ENCODE peak calls at places on chromosome 17, in five cellular contexts. V is MM.1S, L is PC-3, I is neural progenitor cell, O is HCT116. U is an unnamed sample.

GRCh38 chr17:17750881-17751280 is 69.6 kb downstream of the RAI1 start:
- DNase-seq in I (no peak), V (no peak), L (no peak), O (no peak), U (no peak)

GRCh38 chr17:74147436-74147835 is 56.0 kb upstream of the RPL38 start:
- DNase-seq in O (no peak), L (no peak), V (no peak), I (no peak), U (no peak)

GRCh38 chr17:55607736-55608341 is 96.6 kb upstream of the SMIM36 start:
- DNase-seq in V (no peak), I (no peak), O (no peak), L (peak), U (peak)

GRCh38 chr17:1482686-1483445 is 9.6 kb downstream of the MYO1C start:
- DNase-seq in O (no peak), L (no peak), V (no peak), I (no peak), U (no peak)

GRCh38 chr17:63780507-63780906 is 6.5 kb downstream of the DDX42 start:
- DNase-seq in L (peak), V (no peak), I (no peak), O (peak), U (peak)

GRCh38 chr17:29292992-29293889 is 707 bp downstream of the NUFIP2 start:
- DNase-seq in O (no peak), L (peak), I (peak), V (peak), U (peak)

GRCh38 chr17:64270885-64271284 is 7.8 kb upstream of the TEX2 start:
- DNase-seq in O (no peak), L (no peak), V (peak), I (no peak), U (no peak)

GRCh38 chr17:44102845-44103622 is 20.4 kb downstream of the HDAC5 start:
- DNase-seq in V (no peak), L (no peak), I (no peak), O (no peak), U (no peak)

GRCh38 chr17:16989953-16990860 is 18.3 kb upstream of the TNFRSF13B start:
- DNase-seq in L (peak), O (no peak), V (peak), I (no peak), U (peak)

GRCh38 chr17:29617125-29617480 is 5.6 kb downstream of the CORO6 start:
- DNase-seq in L (peak), O (peak), V (peak), I (peak), U (peak)

GRCh38 chr17:50166518-50167181 is 845 bp downstream of the SGCA start:
- DNase-seq in V (no peak), O (no peak), I (no peak), L (no peak), U (no peak)
- H3K9ac ChIP-seq in V (no peak), O (no peak), I (no peak), L (no peak), U (no peak)

GRCh38 chr17:11943759-11944347 is 53.4 kb downstream of the ZNF18 start:
- DNase-seq in L (no peak), I (no peak), V (no peak), O (no peak), U (no peak)
- TF ChIP-seq EZH2phosphoT487 in L (no peak), I (no peak), V (no peak), O (no peak), U (no peak)

GRCh38 chr17:38562215-38562569 is 43.6 kb downstream of the SRCIN1 start:
- DNase-seq in L (no peak), I (no peak), V (no peak), O (no peak), U (no peak)
- TF ChIP-seq EZH2 in L (no peak), I (peak), V (no peak), O (no peak), U (no peak)

GRCh38 chr17:79159471-79159870 is 84.8 kb downstream of the ENGASE start:
- DNase-seq in L (no peak), O (no peak), V (no peak), I (no peak), U (no peak)

GRCh38 chr17:79163071-79163470 is 88.4 kb downstream of the ENGASE start:
- DNase-seq in L (no peak), O (no peak), I (no peak), V (no peak), U (no peak)

GRCh38 chr17:79162012-79162577 is 87.5 kb downstream of the ENGASE start:
- DNase-seq in V (no peak), O (no peak), L (no peak), I (no peak), U (no peak)

GRCh38 chr17:79160980-79161621 is 86.5 kb downstream of the ENGASE start:
- DNase-seq in L (peak), V (peak), O (no peak), I (no peak), U (no peak)

GRCh38 chr17:79159926-79160325 is 85.3 kb downstream of the ENGASE start:
- DNase-seq in I (peak), L (no peak), O (no peak), V (no peak), U (no peak)
- H3K9ac ChIP-seq in I (no peak), L (no peak), O (no peak), V (no peak), U (no peak)

DNA sequence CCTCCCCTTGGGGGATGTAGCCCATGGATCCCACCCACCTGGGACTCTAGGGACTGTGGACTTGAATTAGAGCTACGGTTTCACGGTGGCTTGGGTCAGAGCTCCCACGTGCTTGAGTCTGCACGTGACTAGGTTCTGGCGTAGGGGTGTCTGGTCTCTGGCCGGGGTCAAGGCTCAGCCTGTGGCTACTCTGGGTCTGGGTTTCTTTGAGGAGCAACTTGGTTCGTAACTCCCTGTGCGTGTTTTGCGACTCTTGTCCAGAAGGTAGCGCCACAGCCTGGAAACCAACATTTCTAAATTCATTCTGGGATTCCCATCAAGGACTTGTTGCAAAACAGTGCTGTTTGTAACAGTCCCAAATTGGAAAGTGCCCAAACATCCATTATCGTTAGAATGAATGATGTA is 462 bp upstream of the GGT6 start:
- DNase-seq in O (no peak), I (peak), L (no peak), V (no peak), U (no peak)
- TF ChIP-seq EZH2phosphoT487 in O (no peak), I (no peak), L (no peak), V (no peak), U (no peak)

GRCh38 chr17:81966343-81967243 is 5.6 kb upstream of the NOTUM start:
- DNase-seq in L (no peak), I (peak), O (no peak), V (no peak), U (no peak)
- TF ChIP-seq EZH2 in L (no peak), I (no peak), O (no peak), V (no peak), U (no peak)

GRCh38 chr17:68433911-68434503 is 23.3 kb downstream of the WIPI1 start:
- DNase-seq in V (no peak), L (no peak), I (no peak), O (no peak), U (no peak)

GRCh38 chr17:68431661-68432071 is 25.6 kb downstream of the WIPI1 start:
- DNase-seq in V (no peak), I (peak), O (peak), L (peak), U (peak)

GRCh38 chr17:68431045-68431608 is 26.2 kb downstream of the WIPI1 start:
- DNase-seq in I (no peak), L (no peak), O (no peak), V (no peak), U (no peak)

GRCh38 chr17:68433211-68433610 is 24.1 kb downstream of the WIPI1 start:
- DNase-seq in L (no peak), V (no peak), O (no peak), I (no peak), U (no peak)

GRCh38 chr17:68432086-68432864 is 25.0 kb downstream of the WIPI1 start:
- DNase-seq in L (no peak), O (no peak), I (no peak), V (no peak), U (no peak)
- H3K9ac ChIP-seq in L (no peak), O (no peak), I (no peak), V (no peak), U (no peak)

U was measured in GM23248.